ENCODE peak calls at places on chromosomes 7 and 10, in eight cellular contexts. Z is GM12891, C is pulmonary artery endothelial cell, V is ascending aorta, S is cardiac septum, X is substantia nigra, T is NCI-H524 treated with DMSO at 0.1 percent for 48 hours, D is GM12865. Y is an unnamed sample.

GRCh38 chr10:30384791-30385201 is 35.7 kb upstream of the MTPAP start:
- DNase-seq in V (peak; percentile 53), T (peak; percentile 54), C (no peak), Z (no peak), S (no peak), X (no peak), D (peak; percentile 48), Y (no peak)

GRCh38 chr10:14623931-14624330 is 150.8 kb downstream of the FAM107B start:
- DNase-seq in C (no peak), D (no peak), X (no peak), V (no peak), T (no peak), S (no peak), Z (no peak), Y (no peak)

GRCh38 chr7:35720032-35720431 is 25.1 kb upstream of the HERPUD2 start:
- DNase-seq in Z (no peak), X (no peak), S (no peak), V (no peak), C (no peak), T (no peak), D (no peak), Y (no peak)

GRCh38 chr7:145845345-145845744 is 271.3 kb upstream of the CNTNAP2 start:
- DNase-seq in D (no peak), V (no peak), X (no peak), Z (no peak), S (no peak), C (no peak), T (no peak), Y (no peak)

GRCh38 chr7:466465-467191 is 53.0 kb downstream of the PDGFA start:
- DNase-seq in V (no peak), C (no peak), T (no peak), D (no peak), Z (no peak), S (peak; percentile 19), X (no peak), Y (no peak)

GRCh38 chr7:19442016-19442785 is 266.6 kb downstream of the POLR1F start:
- DNase-seq in D (peak; percentile 25), S (no peak), V (no peak), Z (no peak), T (no peak), X (no peak), C (no peak), Y (no peak)

GRCh38 chr7:155785536-155785935 is 26.7 kb downstream of the SHH start:
- DNase-seq in Z (no peak), V (no peak), D (no peak), C (peak; percentile 43), X (no peak), S (no peak), T (no peak), Y (no peak)

GRCh38 chr7:92836489-92837213 is at the start of gene CDK6:
- DNase-seq in C (no peak), V (peak; percentile 80), Z (peak; percentile 58), T (peak; percentile 35), D (peak; percentile 84), X (peak; percentile 34), S (no peak), Y (peak; percentile 12)

GRCh38 chr10:48509974-48510692 is 94.7 kb downstream of the ARHGAP22 start:
- DNase-seq in T (no peak), D (peak; percentile 36), V (no peak), Z (no peak), X (no peak), S (no peak), C (no peak), Y (no peak)

GRCh38 chr7:156172638-156173037 is 360.4 kb upstream of the SHH start:
- DNase-seq in C (no peak), T (no peak), X (no peak), Z (no peak), V (no peak), D (no peak), S (no peak), Y (no peak)

GRCh38 chr7:41693150-41693997 is 9.5 kb downstream of the INHBA start:
- DNase-seq in V (no peak), S (no peak), D (no peak), X (no peak), C (no peak), Z (no peak), T (peak; percentile 87), Y (no peak)

GRCh38 chr7:38863609-38864291 is 45.2 kb downstream of the VPS41 start:
- DNase-seq in X (no peak), T (no peak), D (no peak), V (no peak), C (no peak), S (no peak), Z (no peak), Y (no peak)

GRCh38 chr7:339062-339342 is 49.0 kb downstream of the FOXL3 start:
- DNase-seq in D (no peak), S (no peak), V (no peak), X (no peak), Z (no peak), C (no peak), T (no peak), Y (no peak)

GRCh38 chr10:96642973-96643372 is 56.2 kb upstream of the TM9SF3 start:
- DNase-seq in Z (no peak), S (peak; percentile 90), D (peak; percentile 85), T (peak; percentile 0), X (peak; percentile 67), C (no peak), V (peak; percentile 80), Y (no peak)

GRCh38 chr10:71737356-71738172 is 18.0 kb upstream of the C10orf105 start:
- DNase-seq in D (no peak), C (no peak), V (no peak), X (no peak), S (no peak), Z (no peak), T (no peak), Y (no peak)

GRCh38 chr10:49650724-49651034 is 28.8 kb upstream of the C10orf53 start:
- DNase-seq in T (no peak), X (no peak), Z (no peak), S (peak; percentile 43), V (no peak), D (no peak), C (no peak), Y (no peak)

GRCh38 chr7:123748171-123748733 is 551 bp downstream of the WASL start:
- DNase-seq in D (peak; percentile 64), X (peak; percentile 51), Z (peak; percentile 20), S (peak; percentile 80), T (no peak), V (peak; percentile 71), C (no peak), Y (no peak)

GRCh38 chr7:98203964-98204605 is 7.2 kb upstream of the BHLHA15 start:
- DNase-seq in D (no peak), C (no peak), V (peak; percentile 38), Z (no peak), X (no peak), S (no peak), T (no peak), Y (no peak)

GRCh38 chr7:126803060-126803665 is 449.6 kb downstream of the GRM8 start:
- DNase-seq in S (no peak), X (no peak), V (no peak), T (peak; percentile 46), D (peak; percentile 78), Z (peak; percentile 39), C (peak; percentile 5), Y (no peak)

GRCh38 chr7:112898432-112899290 is 108.5 kb upstream of the TMEM168 start:
- DNase-seq in V (no peak), T (peak; percentile 7), X (no peak), Z (peak; percentile 11), D (peak; percentile 72), C (peak; percentile 37), S (no peak), Y (no peak)

GRCh38 chr7:151207796-151208195 is 2.5 kb downstream of the H2BK1 start:
- DNase-seq in X (no peak), V (no peak), Z (no peak), S (no peak), C (no peak), D (no peak), T (no peak), Y (no peak)

GRCh38 chr10:6072215-6072941 is 10.2 kb upstream of the IL2RA start:
- DNase-seq in X (no peak), C (no peak), T (no peak), V (no peak), S (no peak), D (peak; percentile 84), Z (peak; percentile 28), Y (no peak)

GRCh38 chr10:113322843-113323242 is 230.0 kb upstream of the HABP2 start:
- DNase-seq in T (no peak), Z (no peak), X (no peak), C (no peak), S (no peak), V (peak; percentile 70), D (no peak), Y (no peak)

GRCh38 chr10:36281871-36282331 is 639.8 kb upstream of the FZD8 start:
- DNase-seq in X (no peak), Z (no peak), C (no peak), D (no peak), T (no peak), S (no peak), V (no peak), Y (no peak)

GRCh38 chr10:11831520-11831951 is 8.4 kb downstream of the PROSER2 start:
- DNase-seq in S (no peak), T (no peak), X (no peak), D (no peak), V (no peak), Z (no peak), C (no peak), Y (no peak)

GRCh38 chr7:1151653-1152425 is 8.2 kb downstream of the ZFAND2A start:
- DNase-seq in X (no peak), D (no peak), S (peak; percentile 67), Z (no peak), C (no peak), T (no peak), V (no peak), Y (no peak)

GRCh38 chr7:116706668-116707126 is 34.7 kb downstream of the MET start:
- DNase-seq in D (no peak), X (no peak), S (no peak), T (no peak), V (no peak), C (peak; percentile 36), Z (no peak), Y (no peak)

GRCh38 chr10:122098924-122099323 is 110.0 kb downstream of the TACC2 start:
- DNase-seq in C (no peak), S (no peak), Z (no peak), X (no peak), T (no peak), D (no peak), V (peak; percentile 85), Y (no peak)

GRCh38 chr7:69603937-69604494 is 5.7 kb downstream of the AUTS2 start:
- DNase-seq in C (no peak), X (no peak), D (peak; percentile 71), S (no peak), T (no peak), V (no peak), Z (no peak), Y (no peak)

GRCh38 chr10:45380903-45381610 is 7.0 kb downstream of the ALOX5 start:
- DNase-seq in V (peak; percentile 77), C (no peak), S (peak; percentile 78), D (no peak), T (no peak), X (no peak), Z (no peak), Y (no peak)

GRCh38 chr10:12160664-12161063 is 31.2 kb downstream of the SEC61A2 start:
- DNase-seq in S (no peak), X (no peak), D (no peak), T (no peak), Z (no peak), V (no peak), C (no peak), Y (no peak)

GRCh38 chr10:24869354-24870016 is 82.9 kb downstream of the PRTFDC1 start:
- DNase-seq in T (no peak), X (no peak), D (no peak), Z (no peak), C (no peak), S (no peak), V (no peak), Y (no peak)